ENCODE peak calls at places on chromosomes 16 and 17, in seven cellular contexts. E, O, H, Y, F, I and X are unnamed samples. For H3K36me3 and H3K9me3, the result is how much of the 10 kb centered on the place peaks cover.

GRCh38 chr16:46884513-46885293 is 541 bp downstream of the GPT2 start:
- DNase-seq in O (peak), H (no peak), E (peak), I (no peak), Y (no peak), F (peak), X (peak)

GRCh38 chr16:70653809-70654771 is 7.7 kb downstream of the IL34 start:
- DNase-seq in O (peak), Y (peak), I (peak), E (peak), F (peak), H (peak), X (peak)

GRCh38 chr16:30376508-30376907 is 1.9 kb downstream of the MYL11 start:
- DNase-seq in F (no peak), Y (no peak), H (no peak), E (no peak), I (no peak), O (no peak), X (no peak)

GRCh38 chr16:57446530-57447141 is 549 bp downstream of the CIAPIN1 start:
- DNase-seq in I (peak), O (peak), F (peak), Y (peak), E (peak), H (no peak), X (peak)

GRCh38 chr16:49899991-49900690 is 44.2 kb upstream of the ZNF423 start:
- DNase-seq in Y (no peak), F (peak), H (no peak), I (no peak), E (no peak), O (no peak), X (no peak)

GRCh38 chr16:70692130-70692470 is 6.2 kb upstream of the MTSS2 start:
- DNase-seq in Y (no peak), H (no peak), E (no peak), I (no peak), F (no peak), O (no peak), X (no peak)

GRCh38 chr17:18069101-18069500 is 18.6 kb upstream of the DRG2 start:
- DNase-seq in O (no peak), Y (no peak), F (no peak), I (no peak), E (no peak), H (no peak), X (no peak)

GRCh38 chr17:49224198-49224996 is 6.2 kb downstream of the PHOSPHO1 start:
- DNase-seq in E (no peak), I (no peak), H (no peak), O (no peak), Y (no peak), F (peak), X (peak)

GRCh38 chr16:87333101-87333500 is 15.9 kb upstream of the C16orf95 start:
- DNase-seq in Y (no peak), F (no peak), E (no peak), I (no peak), H (no peak), O (no peak), X (no peak)

GRCh38 chr17:77604301-77605031 is 354.0 kb upstream of the TNRC6C start:
- DNase-seq in E (no peak), I (no peak), H (no peak), Y (no peak), F (no peak), O (no peak), X (no peak)

GRCh38 chr16:80164881-80165280 is 375.9 kb upstream of the DYNLRB2 start:
- DNase-seq in Y (no peak), E (no peak), H (no peak), O (no peak), F (no peak), I (no peak), X (no peak)

GRCh38 chr17:63139356-63139755 is 173.3 kb downstream of the TANC2 start:
- DNase-seq in O (no peak), Y (no peak), I (no peak), F (no peak), H (no peak), E (no peak), X (no peak)

GRCh38 chr17:41697122-41697962 is 8.7 kb downstream of the EIF1 start:
- DNase-seq in E (peak), I (no peak), H (no peak), O (no peak), F (peak), Y (peak), X (peak)

GRCh38 chr17:4073983-4074830 is 68.6 kb downstream of the ZZEF1 start:
- DNase-seq in H (no peak), Y (no peak), O (no peak), F (no peak), I (no peak), E (no peak), X (peak)

GRCh38 chr17:49975531-49975930 is 6.5 kb downstream of the DLX4 start:
- DNase-seq in O (no peak), E (no peak), H (no peak), I (no peak), F (no peak), Y (no peak), X (no peak)

GRCh38 chr16:11794991-11795886 is 1.8 kb downstream of the ZC3H7A start:
- DNase-seq in I (no peak), O (no peak), E (peak), F (no peak), Y (peak), H (no peak), X (no peak)

GRCh38 chr17:20304961-20305360 is 162.4 kb downstream of the LGALS9B start:
- DNase-seq in O (no peak), I (no peak), H (no peak), F (no peak), E (no peak), Y (no peak), X (peak)

GRCh38 chr16:59783191-59783590 is 1049.1 kb upstream of the GOT2 start:
- DNase-seq in O (no peak), E (peak), F (no peak), Y (peak), I (no peak), H (no peak), X (no peak)

GRCh38 chr16:53821957-53822625 is 118.1 kb downstream of the FTO start:
- DNase-seq in Y (peak), F (no peak), O (no peak), H (no peak), E (peak), I (no peak), X (no peak)

GRCh38 chr17:77314601-77315000 is 173.8 kb downstream of the SEC14L1 start:
- DNase-seq in I (no peak), Y (no peak), F (no peak), E (no peak), H (no peak), O (no peak), X (no peak)

GRCh38 chr16:2752850-2753522 is 548 bp downstream of the SRRM2 start:
- DNase-seq in H (peak), F (peak), I (no peak), O (peak), Y (peak), E (peak), X (peak)

GRCh38 chr17:49397586-49397985 is 17.1 kb downstream of the PHB1 start:
- DNase-seq in E (peak), I (no peak), F (no peak), O (no peak), Y (no peak), H (no peak), X (no peak)

GRCh38 chr17:1498233-1498632 is 5.7 kb upstream of the MYO1C start:
- DNase-seq in E (no peak), H (no peak), Y (no peak), I (no peak), O (no peak), F (no peak), X (no peak)

GRCh38 chr17:43734376-43734775 is 24.2 kb downstream of the SOST start:
- DNase-seq in I (no peak), O (no peak), F (no peak), Y (peak), H (no peak), E (peak), X (no peak)

GRCh38 chr16:15493416-15494181 is 59.2 kb downstream of the BMERB1 start:
- DNase-seq in I (no peak), E (peak), Y (peak), O (no peak), F (no peak), H (no peak), X (no peak)

GRCh38 chr17:8503368-8503767 is 67.7 kb downstream of the NDEL1 start:
- DNase-seq in H (no peak), O (no peak), E (peak), Y (no peak), I (no peak), F (no peak), X (no peak)

GRCh38 chr17:79135011-79135410 is 60.4 kb downstream of the ENGASE start:
- DNase-seq in E (no peak), H (no peak), I (no peak), O (no peak), Y (no peak), F (no peak), X (no peak)
- H3K36me3 ChIP-seq in E (under half), H (under half), I (under half), O (under half), Y (under half), F (under half), X (under half)

GRCh38 chr17:38572292-38572664 is 33.5 kb downstream of the SRCIN1 start:
- DNase-seq in E (no peak), Y (no peak), F (no peak), O (no peak), I (no peak), H (no peak), X (no peak)

GRCh38 chr17:38571833-38572274 is 33.9 kb downstream of the SRCIN1 start:
- DNase-seq in Y (no peak), O (no peak), I (no peak), H (no peak), F (no peak), E (no peak), X (no peak)

GRCh38 chr17:38574712-38575111 is 31.0 kb downstream of the SRCIN1 start:
- DNase-seq in O (no peak), F (no peak), I (no peak), H (no peak), E (no peak), Y (no peak), X (no peak)

GRCh38 chr17:38569701-38570512 is 35.8 kb downstream of the SRCIN1 start:
- DNase-seq in E (no peak), O (no peak), Y (no peak), I (no peak), F (no peak), H (no peak), X (no peak)

DNA sequence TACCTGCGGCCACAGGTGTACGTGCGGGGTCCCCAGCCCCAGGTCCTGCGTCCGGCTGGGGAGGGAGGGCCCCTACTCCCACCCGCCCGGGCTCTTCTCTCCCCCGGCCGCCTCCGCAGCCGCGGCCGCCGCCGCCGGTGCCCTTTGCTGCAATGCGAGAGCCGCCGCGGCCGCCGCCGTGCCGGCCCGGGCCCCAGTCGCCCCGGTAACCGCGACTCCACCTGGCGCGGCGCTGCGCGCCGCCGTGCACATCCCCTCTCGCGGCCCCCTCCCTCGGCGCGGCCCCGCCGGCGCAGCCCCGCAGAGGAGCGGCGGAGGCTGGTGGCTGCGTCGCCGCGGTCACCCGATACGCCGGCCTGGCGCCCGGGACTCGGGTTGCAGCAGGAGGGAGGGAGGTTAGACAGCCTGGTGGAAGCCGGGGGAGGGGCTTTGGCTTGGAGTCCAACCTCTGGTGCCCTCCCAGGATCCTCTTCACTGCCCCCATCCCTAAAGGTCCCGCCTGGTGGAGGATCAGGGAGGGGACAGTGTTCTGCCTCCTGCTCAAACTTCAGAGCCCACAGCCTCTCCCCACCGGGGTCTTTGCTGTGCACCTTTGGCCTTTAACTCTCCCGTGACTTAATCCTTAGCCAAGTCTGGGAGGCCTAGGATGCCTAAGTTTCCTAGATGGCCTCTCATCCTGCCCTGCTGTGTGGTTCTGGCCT is 32.9 kb downstream of the SRCIN1 start:
- DNase-seq in F (peak), Y (no peak), I (no peak), H (peak), E (peak), O (no peak), X (peak)
- TF ChIP-seq EZH2 in F (peak), Y (peak), I (peak), H (peak), E (peak), O (no peak), X (peak)

DNA sequence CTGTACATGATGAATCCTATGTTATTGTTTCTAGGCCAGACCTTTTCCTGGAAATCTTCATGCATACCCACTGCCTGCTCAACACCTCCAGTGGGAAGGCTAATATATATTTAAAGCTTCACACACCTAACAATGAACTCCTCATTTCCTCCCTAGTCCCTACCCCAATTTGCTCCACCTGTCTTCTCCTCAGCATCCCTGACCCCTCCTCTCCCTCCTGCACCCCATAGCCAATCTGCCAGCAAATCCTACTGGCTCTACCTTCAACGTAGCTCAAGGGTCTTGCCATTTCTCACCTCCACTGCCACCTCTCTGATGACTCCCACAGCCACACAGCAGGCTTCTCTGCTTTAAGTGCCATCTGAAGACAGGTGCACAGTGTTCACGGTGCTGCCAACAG is 215.6 kb upstream of the WSB1 start:
- DNase-seq in E (no peak), O (no peak), Y (no peak), I (no peak), F (no peak), H (no peak), X (no peak)
- H3K9me3 ChIP-seq in E (under half), O (under half), Y (under half), I (under half), F (under half), H (under half), X (under half)

DNA sequence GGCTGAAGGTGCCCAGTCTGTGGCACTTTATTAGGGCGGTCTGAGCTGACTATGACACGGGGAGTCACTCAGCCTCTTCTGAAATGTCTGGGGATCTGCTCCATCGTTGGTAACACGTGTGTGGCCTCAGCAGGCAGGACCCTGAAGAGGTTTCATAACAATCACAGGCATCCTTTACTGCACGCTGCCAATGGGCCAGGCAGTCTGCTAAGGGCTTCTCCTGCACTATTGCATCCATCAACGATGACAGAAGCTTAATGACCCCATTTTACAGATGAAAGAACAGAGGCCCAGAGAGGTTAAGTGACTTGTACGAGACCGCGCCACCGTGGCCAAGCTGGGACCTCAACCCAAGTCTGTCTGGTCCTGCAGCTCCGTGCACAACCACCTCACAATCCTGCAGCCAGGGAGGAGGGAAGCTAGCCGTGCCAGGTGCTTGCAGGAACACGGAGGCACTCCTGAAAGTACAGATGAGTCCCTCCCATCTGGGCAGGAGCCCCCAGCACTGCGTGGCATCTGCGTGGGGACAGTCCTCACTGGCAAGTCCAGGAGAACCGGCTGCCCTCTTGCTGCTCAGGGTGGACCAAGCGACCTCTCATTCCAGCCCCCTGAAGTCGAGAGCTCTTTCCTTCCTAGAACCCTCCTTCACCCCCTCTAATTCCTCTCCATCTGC is 40.0 kb downstream of the RPH3AL start:
- DNase-seq in I (no peak), E (no peak), Y (no peak), O (no peak), F (no peak), H (no peak), X (no peak)
- H3K36me3 ChIP-seq in I (under half), E (under half), Y (under half), O (under half), F (under half), H (under half), X (under half)

DNA sequence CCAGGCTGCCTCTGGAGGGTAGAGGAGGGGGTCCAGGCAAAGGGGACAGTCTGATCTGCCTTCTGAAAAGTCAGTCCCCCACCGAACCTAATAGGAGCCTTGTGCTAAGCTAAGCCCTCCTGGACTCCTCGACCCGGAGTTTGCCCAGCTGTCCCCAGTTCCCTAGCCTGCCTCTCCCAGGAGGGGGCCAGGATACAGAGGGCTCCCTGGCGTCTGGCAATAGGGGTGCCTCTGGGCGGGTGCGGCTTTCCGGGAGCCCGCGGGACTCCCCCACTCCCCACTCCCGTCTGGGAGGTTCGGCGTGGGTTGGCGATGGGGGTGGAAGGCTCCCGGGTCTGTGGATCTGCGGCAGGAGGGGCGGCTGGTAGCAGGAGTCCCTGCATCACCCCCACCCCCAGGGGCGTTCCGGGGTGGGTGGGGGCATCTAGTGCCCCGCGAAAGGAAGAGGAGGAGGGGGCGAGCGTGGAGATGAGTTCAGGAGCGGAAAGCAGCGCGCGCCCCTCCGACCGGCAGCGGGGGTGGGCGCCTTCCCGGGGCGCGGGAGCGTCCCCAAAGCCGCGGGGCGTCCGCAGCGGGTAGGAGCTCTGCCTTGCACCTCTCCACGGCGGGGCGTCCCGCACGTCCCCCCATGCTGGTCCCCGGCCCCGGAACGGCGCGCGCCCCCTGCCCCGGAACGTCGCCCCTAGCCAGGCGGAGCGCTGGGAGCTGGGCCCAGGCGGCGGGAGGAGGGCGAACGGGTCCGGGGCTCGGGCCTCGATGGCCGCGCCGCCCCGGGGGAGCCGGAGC is 1.1 kb downstream of the GSG1L start:
- DNase-seq in H (no peak), I (no peak), O (no peak), F (no peak), Y (no peak), E (no peak), X (no peak)
- TF ChIP-seq EZH2 in H (no peak), I (peak), O (no peak), F (peak), Y (no peak), E (no peak), X (no peak)

DNA sequence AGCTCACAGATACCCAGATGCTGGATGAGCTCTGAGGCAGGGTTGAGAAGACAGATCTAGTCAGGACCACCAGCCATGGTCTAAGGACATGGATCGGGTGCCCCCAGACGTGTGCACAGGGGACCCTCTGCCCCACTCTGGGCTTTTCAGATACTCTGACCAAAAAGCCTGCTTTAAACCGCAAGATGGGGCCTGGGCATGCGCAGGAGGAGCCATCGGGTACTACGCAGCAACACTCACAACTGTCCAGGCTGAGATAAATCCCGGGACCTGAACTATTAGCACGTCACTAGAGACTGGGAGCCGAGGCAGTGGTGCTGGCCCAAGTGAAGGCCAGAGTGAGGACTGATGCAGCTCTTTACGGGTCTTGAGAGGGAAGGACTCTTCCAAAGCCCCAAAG is 32.9 kb downstream of the SCNN1G start:
- DNase-seq in O (no peak), I (no peak), Y (no peak), H (no peak), E (no peak), F (no peak), X (no peak)
- H3K9me3 ChIP-seq in O (under half), I (under half), Y (under half), H (under half), E (under half), F (under half), X (under half)